ENCODE peak calls at places on chromosomes 3 and 15, in eight cellular contexts. M is activated T-cell treated with anti-CD3 and anti-CD28 coated beads, Interleukin-2, amount 50 U/mL, for 72 hours; E is SJSA1; R is astrocyte of the spinal cord; W is upper lobe of left lung; D is iris pigment epithelial cell; U is A549; F is uterus. P is an unnamed sample.

GRCh38 chr3:88408935-88409334 is 259.2 kb downstream of the C3orf38 start:
- DNase-seq in M (no peak), E (no peak), R (no peak), W (no peak), D (no peak), U (no peak), F (no peak), P (no peak)

GRCh38 chr15:48032911-48033310 is 87.9 kb upstream of the SLC24A5 start:
- DNase-seq in M (no peak), E (no peak), R (no peak), W (no peak), D (no peak), U (no peak), F (no peak), P (no peak)

GRCh38 chr15:43941555-43941954 is 114.8 kb downstream of the WDR76 start:
- DNase-seq in M (no peak), E (no peak), R (no peak), W (no peak), D (no peak), U (no peak), F (no peak), P (no peak)

GRCh38 chr3:166663194-166663593 is 716.9 kb downstream of the ZBBX start:
- DNase-seq in M (no peak), E (no peak), R (no peak), W (no peak), D (no peak), U (no peak), F (no peak), P (no peak)

GRCh38 chr3:188133219-188133618 is 20.7 kb upstream of the LPP start:
- DNase-seq in M (no peak), E (no peak), R (peak; percentile 90), W (no peak), D (peak; percentile 96), U (no peak), F (no peak), P (no peak)

GRCh38 chr15:90189781-90190467 is 11.2 kb upstream of the SEMA4B start:
- DNase-seq in M (no peak), E (no peak), R (no peak), W (no peak), D (no peak), U (no peak), F (no peak), P (no peak)

GRCh38 chr15:62824111-62824737 is 218.3 kb upstream of the TPM1 start:
- DNase-seq in M (no peak), E (no peak), R (peak; percentile 75), W (no peak), D (peak; percentile 85), U (no peak), F (no peak), P (no peak)

GRCh38 chr15:76196286-76196948 is 114.9 kb downstream of the ETFA start:
- DNase-seq in M (no peak), E (peak; percentile 80), R (peak; percentile 85), W (no peak), D (peak; percentile 93), U (peak; percentile 91), F (peak; percentile 87), P (peak; percentile 74)

GRCh38 chr15:90035835-90036220 is 34.7 kb downstream of the ZNF710 start:
- DNase-seq in M (no peak), E (no peak), R (no peak), W (peak; percentile 90), D (no peak), U (no peak), F (no peak), P (no peak)

GRCh38 chr3:174618368-174618767 is 240.8 kb upstream of the NAALADL2 start:
- DNase-seq in M (no peak), E (no peak), R (no peak), W (no peak), D (peak; percentile 12), U (no peak), F (no peak), P (no peak)

GRCh38 chr3:39088889-39089288 is 18.5 kb downstream of the GORASP1 start:
- DNase-seq in M (no peak), E (no peak), R (no peak), W (no peak), D (peak; percentile 60), U (no peak), F (no peak), P (no peak)

GRCh38 chr3:115110830-115111229 is 36.3 kb downstream of the ZBTB20 start:
- DNase-seq in M (no peak), E (no peak), R (no peak), W (no peak), D (no peak), U (no peak), F (no peak), P (no peak)

GRCh38 chr3:38587548-38588131 is 61.8 kb downstream of the SCN5A start:
- DNase-seq in M (no peak), E (peak; percentile 22), R (no peak), W (peak; percentile 18), D (no peak), U (no peak), F (no peak), P (no peak)

GRCh38 chr3:168498194-168498593 is 402.5 kb upstream of the GOLIM4 start:
- DNase-seq in M (no peak), E (no peak), R (no peak), W (no peak), D (no peak), U (no peak), F (no peak), P (no peak)

GRCh38 chr3:146590521-146590920 is 14.6 kb downstream of the PLSCR5 start:
- DNase-seq in M (no peak), E (no peak), R (peak; percentile 15), W (no peak), D (no peak), U (no peak), F (no peak), P (no peak)

GRCh38 chr3:151795276-151795675 is 18.6 kb upstream of the AADAC start:
- DNase-seq in M (no peak), E (no peak), R (peak; percentile 70), W (no peak), D (peak; percentile 77), U (no peak), F (no peak), P (no peak)

GRCh38 chr15:93037341-93038063 is 51.5 kb downstream of the RGMA start:
- DNase-seq in M (no peak), E (no peak), R (peak; percentile 53), W (peak; percentile 70), D (no peak), U (no peak), F (peak; percentile 64), P (peak; percentile 48)

GRCh38 chr3:123723527-123724168 is 138.8 kb upstream of the HACD2 start:
- DNase-seq in M (peak; percentile 57), E (peak; percentile 60), R (peak; percentile 84), W (peak; percentile 54), D (peak; percentile 79), U (peak; percentile 78), F (peak; percentile 63), P (no peak)

GRCh38 chr15:62135532-62136134 is 29.5 kb downstream of the C2CD4B start:
- DNase-seq in M (no peak), E (no peak), R (peak; percentile 22), W (peak; percentile 65), D (peak; percentile 57), U (no peak), F (peak; percentile 45), P (no peak)

GRCh38 chr3:68997887-68998286 is 15.6 kb downstream of the EOGT start:
- DNase-seq in M (no peak), E (no peak), R (no peak), W (no peak), D (no peak), U (no peak), F (no peak), P (no peak)

GRCh38 chr3:101861212-101861977 is 12.1 kb downstream of the NFKBIZ start:
- DNase-seq in M (no peak), E (no peak), R (no peak), W (no peak), D (peak; percentile 55), U (no peak), F (no peak), P (no peak)

GRCh38 chr3:55341502-55342031 is 145.5 kb downstream of the WNT5A start:
- DNase-seq in M (no peak), E (no peak), R (peak; percentile 54), W (no peak), D (no peak), U (no peak), F (no peak), P (no peak)

GRCh38 chr15:40282144-40282869 is 557 bp downstream of the ANKRD63 start:
- DNase-seq in M (peak; percentile 74), E (no peak), R (no peak), W (peak; percentile 65), D (peak; percentile 12), U (peak; percentile 63), F (no peak), P (no peak)

GRCh38 chr3:4744405-4745239 is 234.6 kb upstream of the BHLHE40 start:
- DNase-seq in M (no peak), E (peak; percentile 52), R (peak; percentile 75), W (no peak), D (peak; percentile 54), U (peak; percentile 66), F (no peak), P (no peak)

GRCh38 chr15:64146885-64147681 is 4.4 kb upstream of the SNX22 start:
- DNase-seq in M (no peak), E (no peak), R (peak; percentile 42), W (no peak), D (peak; percentile 65), U (no peak), F (no peak), P (no peak)

GRCh38 chr15:88658972-88659931 is 20.4 kb downstream of the ISG20 start:
- DNase-seq in M (no peak), E (no peak), R (peak; percentile 65), W (no peak), D (peak; percentile 59), U (no peak), F (no peak), P (no peak)

GRCh38 chr15:83248151-83248851 is 36.2 kb downstream of the BNC1 start:
- DNase-seq in M (peak; percentile 49), E (no peak), R (peak; percentile 74), W (no peak), D (peak; percentile 66), U (peak; percentile 18), F (no peak), P (no peak)

GRCh38 chr3:14716593-14716992 is 41.7 kb downstream of the C3orf20 start:
- DNase-seq in M (no peak), E (no peak), R (no peak), W (no peak), D (peak; percentile 18), U (no peak), F (no peak), P (no peak)

GRCh38 chr3:188487652-188488051 is 333.7 kb downstream of the LPP start:
- DNase-seq in M (no peak), E (no peak), R (no peak), W (no peak), D (no peak), U (no peak), F (no peak), P (no peak)

GRCh38 chr3:132660056-132660744 is at the start of gene UBA5:
- DNase-seq in M (peak; percentile 74), E (peak; percentile 62), R (peak; percentile 76), W (peak; percentile 67), D (peak; percentile 63), U (peak; percentile 56), F (peak; percentile 71), P (peak; percentile 64)

GRCh38 chr3:130897316-130897715 is 3.4 kb downstream of the ATP2C1 start:
- DNase-seq in M (no peak), E (no peak), R (no peak), W (no peak), D (no peak), U (no peak), F (no peak), P (no peak)

GRCh38 chr15:25742421-25743159 is 120.5 kb downstream of the ATP10A start:
- DNase-seq in M (no peak), E (peak; percentile 35), R (no peak), W (no peak), D (no peak), U (no peak), F (no peak), P (no peak)

GRCh38 chr3:13325892-13326443 is 94.2 kb downstream of the NUP210 start:
- DNase-seq in M (no peak), E (no peak), R (no peak), W (no peak), D (no peak), U (no peak), F (no peak), P (no peak)

GRCh38 chr15:99029358-99029871 is 21.8 kb upstream of the PGPEP1L start:
- DNase-seq in M (no peak), E (peak; percentile 37), R (no peak), W (no peak), D (no peak), U (no peak), F (no peak), P (no peak)